ENCODE peak calls at places on chromosome X, in seven cellular contexts. R is adrenal gland, E is left ventricle myocardium inferior, U is breast epithelium, G is fibroblast of pulmonary artery, V is fibroblast of lung, J is K562. M is an unnamed sample.

GRCh38 chrX:130507015-130507414 is 105.2 kb downstream of the RBMX2 start:
- DNase-seq in J (no peak), G (no peak), U (no peak), V (no peak), R (no peak), E (no peak), M (no peak)

GRCh38 chrX:68833448-68833805 is 4.6 kb downstream of the EFNB1 start:
- DNase-seq in U (no peak), G (no peak), J (no peak), R (no peak), E (no peak), V (no peak), M (no peak)

GRCh38 chrX:1391707-1392375 is at the start of gene SLC25A6:
- DNase-seq in G (peak), V (peak), U (peak), E (peak), R (peak), J (peak), M (peak)

GRCh38 chrX:12505127-12505526 is 286.1 kb upstream of the PRPS2 start:
- DNase-seq in U (no peak), V (no peak), E (no peak), G (no peak), R (no peak), J (no peak), M (no peak)

GRCh38 chrX:68079961-68080360 is 353.3 kb downstream of the OPHN1 start:
- DNase-seq in G (no peak), R (no peak), V (no peak), U (no peak), J (no peak), E (no peak), M (peak)

GRCh38 chrX:9340619-9341304 is 124.1 kb upstream of the TBL1X start:
- DNase-seq in R (peak), G (peak), V (peak), U (peak), E (peak), J (no peak), M (peak)

GRCh38 chrX:68912113-68912980 is 83.5 kb downstream of the EFNB1 start:
- DNase-seq in R (no peak), G (no peak), V (no peak), E (no peak), J (no peak), U (no peak), M (no peak)

GRCh38 chrX:139862208-139862607 is 70.6 kb downstream of the ATP11C start:
- DNase-seq in R (no peak), J (no peak), E (no peak), U (no peak), V (no peak), G (no peak), M (no peak)

GRCh38 chrX:133921764-133922389 is 63.5 kb downstream of the GPC3 start:
- DNase-seq in V (no peak), G (peak), R (peak), E (peak), U (no peak), J (peak), M (peak)

GRCh38 chrX:111955916-111956315 is 79.9 kb downstream of the TRPC5OS start:
- DNase-seq in V (no peak), U (no peak), R (no peak), J (no peak), E (no peak), G (no peak), M (no peak)

GRCh38 chrX:135513140-135513535 is 7.3 kb upstream of the INTS6L start:
- DNase-seq in V (no peak), J (no peak), U (no peak), G (no peak), E (no peak), R (no peak), M (no peak)

GRCh38 chrX:139844163-139844562 is 88.7 kb downstream of the ATP11C start:
- DNase-seq in E (no peak), R (no peak), U (no peak), J (no peak), G (no peak), V (no peak), M (no peak)

GRCh38 chrX:38175140-38175539 is 45.5 kb downstream of the SRPX start:
- DNase-seq in V (peak), G (no peak), J (peak), U (no peak), R (peak), E (no peak), M (no peak)

GRCh38 chrX:97563531-97564133 is 679.9 kb downstream of the RPA4 start:
- DNase-seq in V (peak), R (peak), G (peak), J (no peak), U (no peak), E (peak), M (peak)

GRCh38 chrX:71291381-71291780 is 7.9 kb downstream of the NONO start:
- DNase-seq in J (no peak), R (no peak), E (no peak), G (peak), U (no peak), V (peak), M (peak)

GRCh38 chrX:129600981-129601424 is 53.8 kb downstream of the APLN start:
- DNase-seq in G (peak), R (no peak), V (peak), U (no peak), J (peak), E (no peak), M (peak)

GRCh38 chrX:120791013-120791643 is 84.5 kb downstream of the CT47B1 start:
- DNase-seq in U (peak), G (peak), R (peak), V (peak), E (peak), J (no peak), M (peak)

GRCh38 chrX:44246826-44247225 is 96.6 kb downstream of the EFHC2 start:
- DNase-seq in G (no peak), V (no peak), J (no peak), E (no peak), R (no peak), U (no peak), M (no peak)

GRCh38 chrX:31112226-31112999 is 40.6 kb upstream of the FTHL17 start:
- DNase-seq in J (no peak), E (no peak), V (no peak), G (no peak), U (no peak), R (no peak), M (no peak)

GRCh38 chrX:53211391-53211978 is 13.5 kb downstream of the KDM5C start:
- DNase-seq in J (no peak), G (no peak), V (peak), R (no peak), E (no peak), U (no peak), M (peak)

GRCh38 chrX:27163236-27163635 is 299.9 kb downstream of the PPP4R3C start:
- DNase-seq in G (no peak), V (no peak), U (no peak), R (no peak), E (no peak), J (no peak), M (no peak)

GRCh38 chrX:42978655-42979379 is 200.9 kb upstream of the PPP1R2C start:
- DNase-seq in E (no peak), U (no peak), G (no peak), R (no peak), J (no peak), V (peak), M (no peak)

GRCh38 chrX:667360-667759 is 36.8 kb downstream of the SHOX start:
- DNase-seq in V (no peak), J (no peak), R (no peak), E (no peak), G (no peak), U (no peak), M (no peak)

GRCh38 chrX:16215660-16216059 is 48.4 kb downstream of the MAGEB17 start:
- DNase-seq in E (no peak), V (no peak), U (no peak), G (no peak), R (no peak), J (no peak), M (no peak)

GRCh38 chrX:136021903-136022302 is 36.7 kb downstream of the SLC9A6 start:
- DNase-seq in V (no peak), G (peak), J (no peak), U (no peak), E (no peak), R (no peak), M (no peak)

GRCh38 chrX:118508690-118509089 is 13.1 kb downstream of the DOCK11 start:
- DNase-seq in V (no peak), G (no peak), E (no peak), U (no peak), J (no peak), R (no peak), M (no peak)

GRCh38 chrX:116417214-116417613 is 19.2 kb upstream of the SLC6A14 start:
- DNase-seq in V (no peak), E (no peak), R (no peak), G (no peak), J (no peak), U (peak), M (no peak)

GRCh38 chrX:1884446-1884845 is 269.6 kb downstream of the ASMT start:
- DNase-seq in E (no peak), J (no peak), R (no peak), V (no peak), U (no peak), G (no peak), M (no peak)

GRCh38 chrX:48090123-48090522 is 18.7 kb upstream of the ZNF630 start:
- DNase-seq in G (no peak), R (no peak), J (no peak), U (no peak), E (no peak), V (no peak), M (no peak)

GRCh38 chrX:78213331-78213730 is 73.9 kb upstream of the TAF9B start:
- DNase-seq in G (no peak), U (no peak), R (no peak), E (no peak), V (no peak), J (no peak), M (no peak)

GRCh38 chrX:138026211-138026610 is 460.3 kb downstream of the ZIC3 start:
- DNase-seq in E (no peak), G (no peak), R (no peak), U (no peak), J (no peak), V (no peak), M (peak)

GRCh38 chrX:151899622-151900021 is 13.1 kb upstream of the MAGEA4 start:
- DNase-seq in R (no peak), J (no peak), G (peak), U (no peak), E (no peak), V (peak), M (peak)

GRCh38 chrX:31392541-31392940 is 320.7 kb upstream of the FTHL17 start:
- DNase-seq in U (no peak), G (no peak), V (peak), E (no peak), J (no peak), R (no peak), M (no peak)

GRCh38 chrX:6701085-6701484 is 166.2 kb upstream of the VCX3A start:
- DNase-seq in V (no peak), U (no peak), E (no peak), R (no peak), J (no peak), G (no peak), M (no peak)

GRCh38 chrX:68355629-68355920 is 77.7 kb downstream of the OPHN1 start:
- DNase-seq in V (no peak), R (no peak), G (no peak), U (no peak), J (no peak), E (no peak), M (no peak)

GRCh38 chrX:11406109-11406755 is 113.0 kb downstream of the AMELX start:
- DNase-seq in J (no peak), E (no peak), G (no peak), U (no peak), R (no peak), V (peak), M (peak)

GRCh38 chrX:153476628-153477027 is 6.3 kb upstream of the HAUS7 start:
- DNase-seq in U (no peak), J (no peak), G (peak), V (peak), E (peak), R (no peak), M (peak)

GRCh38 chrX:45849261-45849660 is 648.6 kb upstream of the DIPK2B start:
- DNase-seq in G (peak), V (peak), E (no peak), R (no peak), J (no peak), U (no peak), M (peak)
- TF ChIP-seq CTCF in G (peak), V (peak), E (peak), R (no peak), J (peak), U (peak), M (peak)

GRCh38 chrX:40928076-40928475 is 157.2 kb upstream of the USP9X start:
- DNase-seq in G (no peak), R (no peak), E (no peak), V (no peak), J (no peak), U (no peak), M (no peak)
- H3K4me3 ChIP-seq in G (no peak), R (no peak), E (no peak), V (no peak), J (no peak), U (no peak), M (no peak)

GRCh38 chrX:19907794-19908193 is 20.4 kb upstream of the SH3KBP1 start:
- DNase-seq in V (no peak), E (no peak), R (no peak), G (no peak), U (no peak), J (no peak), M (no peak)

GRCh38 chrX:19906293-19906692 is 18.9 kb upstream of the SH3KBP1 start:
- DNase-seq in E (no peak), U (no peak), J (no peak), R (no peak), G (no peak), V (no peak), M (no peak)

GRCh38 chrX:19902110-19902509 is 14.7 kb upstream of the SH3KBP1 start:
- DNase-seq in U (no peak), E (peak), G (peak), J (no peak), V (peak), R (no peak), M (peak)

GRCh38 chrX:19909761-19910160 is 22.4 kb upstream of the SH3KBP1 start:
- DNase-seq in G (no peak), U (no peak), R (no peak), E (no peak), J (no peak), V (no peak), M (no peak)

GRCh38 chrX:19904778-19905367 is 17.5 kb upstream of the SH3KBP1 start:
- DNase-seq in U (no peak), E (no peak), R (no peak), J (peak), V (peak), G (peak), M (peak)
- TF ChIP-seq CTCF in U (peak), E (peak), R (peak), J (peak), V (peak), G (peak), M (peak)

DNA sequence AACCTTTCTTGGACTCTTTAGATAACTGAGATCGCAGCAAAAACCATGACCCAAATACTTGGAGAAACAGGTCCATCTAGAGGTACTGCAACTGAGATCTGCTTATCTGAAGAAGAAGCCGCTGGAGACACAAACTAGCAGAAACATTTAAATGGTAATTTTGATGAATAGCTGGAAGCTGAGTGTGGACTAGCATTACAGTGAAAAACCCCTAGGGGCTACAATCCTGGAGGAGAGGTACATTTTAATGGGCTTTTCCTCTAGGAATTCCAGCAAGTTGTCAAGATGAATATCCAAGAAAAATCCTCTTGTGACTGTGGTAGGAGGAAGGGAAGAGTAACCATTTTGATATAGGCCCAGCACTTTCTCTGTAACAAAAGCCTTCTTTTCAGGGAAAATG is 592.5 kb upstream of the GRIA3 start:
- DNase-seq in U (no peak), E (no peak), V (no peak), G (no peak), J (no peak), R (no peak), M (no peak)
- H3K4me3 ChIP-seq in U (no peak), E (no peak), V (no peak), G (no peak), J (no peak), R (no peak), M (no peak)

DNA sequence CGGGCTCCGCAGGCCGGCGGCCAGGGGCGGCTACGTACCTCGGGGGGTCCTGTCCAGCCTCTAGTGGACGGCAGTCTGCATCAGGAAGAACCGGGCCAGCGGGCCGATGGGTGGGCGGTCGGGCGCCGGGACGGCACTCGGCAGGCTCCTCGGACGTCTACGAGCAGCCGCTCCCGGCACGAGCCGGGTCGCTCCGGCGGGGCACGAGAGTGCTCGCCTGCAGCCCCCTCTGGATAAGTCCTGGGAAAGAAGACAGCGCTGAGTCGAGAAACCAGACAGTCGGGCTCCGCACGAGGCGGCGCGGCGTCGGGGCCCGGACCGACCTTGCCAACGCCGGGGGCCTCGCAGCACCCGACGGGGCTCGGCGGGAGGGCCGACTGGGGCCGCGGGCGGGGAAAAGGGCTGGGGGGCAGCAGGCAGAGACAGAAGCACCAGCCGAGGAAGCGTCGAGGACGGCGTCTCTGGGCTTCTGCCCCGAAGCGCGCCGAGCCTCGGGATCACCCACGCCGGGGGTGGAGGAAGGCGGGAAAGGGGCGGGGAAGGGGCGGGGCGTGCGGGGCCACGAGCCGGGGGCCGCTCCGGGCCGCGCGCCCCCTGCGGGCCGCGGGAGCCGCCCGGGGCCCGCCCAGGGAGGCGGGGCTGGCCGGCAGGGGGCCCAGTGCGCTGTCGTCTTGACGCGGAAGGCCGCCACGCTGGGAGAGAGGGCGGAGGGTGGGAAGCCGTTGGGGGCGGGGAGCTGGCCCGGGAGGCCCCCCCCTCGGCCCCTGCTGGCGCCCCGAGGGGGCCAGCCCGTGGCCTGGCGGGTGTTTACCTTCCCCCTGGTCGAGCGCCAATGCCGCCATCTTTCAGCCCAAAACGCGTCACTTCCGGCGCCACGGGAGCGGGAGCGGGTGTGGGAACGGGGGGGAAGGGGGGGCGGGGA is 1.9 kb downstream of the KLHL15 start:
- DNase-seq in V (peak), J (peak), R (peak), U (peak), G (peak), E (peak), M (peak)
- TF ChIP-seq CTCF in V (peak), J (peak), R (no peak), U (no peak), G (no peak), E (no peak), M (no peak)

GRCh38 chrX:21781976-21782375 is 24.1 kb upstream of the SMPX start:
- DNase-seq in G (no peak), E (no peak), J (no peak), U (no peak), V (no peak), R (no peak), M (no peak)
- H3K4me3 ChIP-seq in G (no peak), E (no peak), J (no peak), U (no peak), V (no peak), R (no peak), M (no peak)

GRCh38 chrX:104310084-104310483 is 55.4 kb upstream of the ESX1 start:
- DNase-seq in U (no peak), J (no peak), V (peak), R (no peak), E (no peak), G (peak), M (peak)
- TF ChIP-seq CTCF in U (no peak), J (peak), V (peak), R (no peak), E (no peak), G (peak), M (peak)

DNA sequence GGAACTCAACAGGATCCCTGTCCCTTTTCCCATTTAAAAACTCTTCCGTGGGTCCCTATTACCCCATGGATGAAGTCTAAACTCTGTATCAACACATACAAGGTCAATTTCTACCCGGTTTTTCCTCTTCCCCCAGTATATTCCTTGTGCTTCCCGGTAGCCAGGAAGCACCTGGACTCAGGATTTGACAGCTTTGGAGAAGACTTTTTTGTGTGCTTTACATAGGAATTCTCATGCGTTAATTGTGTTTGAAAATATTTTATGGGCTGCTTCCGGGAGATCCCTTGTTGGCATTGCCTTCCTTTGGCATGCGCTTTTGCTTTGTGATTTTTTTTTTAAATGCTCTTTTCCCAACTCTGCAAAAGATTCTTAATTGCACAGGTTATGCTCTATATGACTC is 7.2 kb downstream of the SMS start:
- DNase-seq in U (no peak), G (no peak), R (no peak), V (no peak), J (no peak), E (no peak), M (no peak)
- H3K4me3 ChIP-seq in U (no peak), G (no peak), R (no peak), V (no peak), J (no peak), E (no peak), M (no peak)

GRCh38 chrX:56789518-56790070 is 60.6 kb downstream of the NBDY start:
- DNase-seq in G (no peak), J (no peak), E (no peak), V (no peak), R (no peak), U (no peak), M (no peak)
- TF ChIP-seq CTCF in G (no peak), J (no peak), E (no peak), V (no peak), R (no peak), U (no peak), M (no peak)